ENCODE peak calls at places on chromosomes 11 and 22, in six cellular contexts. E is nephron progenitor cell; Z is fibroblast of lung; K is Peyer's patch; O is A549; H is CD8-positive, alpha-beta T cell. N is an unnamed sample.

GRCh38 chr11:62390237-62390636 is 28.6 kb upstream of the SCGB1A1 start:
- DNase-seq in E (no peak), O (no peak), H (no peak), Z (no peak), K (no peak), N (no peak)

GRCh38 chr11:4808476-4808875 is 4.3 kb upstream of the OR52R1 start:
- DNase-seq in O (no peak), Z (no peak), H (no peak), K (no peak), E (no peak), N (no peak)

GRCh38 chr11:27507561-27508322 is 1.2 kb upstream of the LIN7C start:
- DNase-seq in Z (no peak), E (no peak), H (no peak), O (no peak), K (no peak), N (no peak)

GRCh38 chr11:2451916-2452694 is 7.3 kb downstream of the KCNQ1 start:
- DNase-seq in E (no peak), O (no peak), Z (no peak), K (peak; percentile 36), H (no peak), N (no peak)

GRCh38 chr11:13955971-13956421 is 6.5 kb upstream of the SPON1 start:
- DNase-seq in H (peak; percentile 39), K (peak; percentile 86), O (no peak), Z (peak; percentile 48), E (peak; percentile 60), N (no peak)

GRCh38 chr11:29093416-29093815 is 923.4 kb downstream of the KCNA4 start:
- DNase-seq in O (peak; percentile 33), K (no peak), Z (peak; percentile 82), E (no peak), H (no peak), N (no peak)

GRCh38 chr22:28542980-28543621 is 136.5 kb downstream of the TTC28 start:
- DNase-seq in O (no peak), Z (no peak), K (no peak), E (no peak), H (no peak), N (no peak)

GRCh38 chr11:64568041-64568571 is 22.9 kb upstream of the SLC22A12 start:
- DNase-seq in E (no peak), O (no peak), Z (no peak), H (no peak), K (no peak), N (no peak)

GRCh38 chr11:93497575-93497974 is 45.6 kb downstream of the SMCO4 start:
- DNase-seq in H (no peak), O (no peak), Z (no peak), E (no peak), K (no peak), N (no peak)

GRCh38 chr11:6635082-6635932 is 16.1 kb upstream of the TPP1 start:
- DNase-seq in H (no peak), Z (no peak), K (peak; percentile 81), E (peak; percentile 58), O (no peak), N (peak; percentile 64)

GRCh38 chr11:86537541-86538222 is 134.7 kb downstream of the ME3 start:
- DNase-seq in O (no peak), K (no peak), Z (no peak), H (no peak), E (peak; percentile 29), N (no peak)
- TF ChIP-seq CTCF in O (no peak), K (no peak), Z (no peak), H (no peak), E (peak; percentile 8), N (no peak)

DNA sequence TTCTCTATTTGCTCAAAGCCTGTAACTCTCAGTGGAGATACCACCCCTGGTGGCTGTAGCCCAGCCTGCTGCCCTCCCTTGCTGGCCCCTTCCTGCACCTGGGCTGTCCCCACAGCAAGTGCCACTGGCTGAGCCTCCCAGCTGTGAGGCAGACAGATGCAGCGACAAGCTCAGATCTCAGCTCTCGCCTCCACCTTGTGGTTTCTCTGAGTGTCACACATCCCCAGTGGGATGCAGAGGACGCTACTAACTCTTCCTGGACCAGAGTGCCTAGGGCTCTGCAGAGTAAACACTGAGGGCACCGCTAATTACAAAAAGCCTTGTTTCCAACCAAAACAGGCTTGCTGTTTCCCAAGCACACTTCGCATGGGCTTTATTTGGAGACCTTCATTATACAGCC is 8.9 kb downstream of the YPEL1 start:
- DNase-seq in O (peak; percentile 20), E (peak; percentile 37), H (no peak), K (no peak), Z (no peak), N (no peak)
- TF ChIP-seq CTCF in O (peak; percentile 8), E (peak; percentile 42), H (peak; percentile 46), K (peak; percentile 14), Z (no peak), N (no peak)

DNA sequence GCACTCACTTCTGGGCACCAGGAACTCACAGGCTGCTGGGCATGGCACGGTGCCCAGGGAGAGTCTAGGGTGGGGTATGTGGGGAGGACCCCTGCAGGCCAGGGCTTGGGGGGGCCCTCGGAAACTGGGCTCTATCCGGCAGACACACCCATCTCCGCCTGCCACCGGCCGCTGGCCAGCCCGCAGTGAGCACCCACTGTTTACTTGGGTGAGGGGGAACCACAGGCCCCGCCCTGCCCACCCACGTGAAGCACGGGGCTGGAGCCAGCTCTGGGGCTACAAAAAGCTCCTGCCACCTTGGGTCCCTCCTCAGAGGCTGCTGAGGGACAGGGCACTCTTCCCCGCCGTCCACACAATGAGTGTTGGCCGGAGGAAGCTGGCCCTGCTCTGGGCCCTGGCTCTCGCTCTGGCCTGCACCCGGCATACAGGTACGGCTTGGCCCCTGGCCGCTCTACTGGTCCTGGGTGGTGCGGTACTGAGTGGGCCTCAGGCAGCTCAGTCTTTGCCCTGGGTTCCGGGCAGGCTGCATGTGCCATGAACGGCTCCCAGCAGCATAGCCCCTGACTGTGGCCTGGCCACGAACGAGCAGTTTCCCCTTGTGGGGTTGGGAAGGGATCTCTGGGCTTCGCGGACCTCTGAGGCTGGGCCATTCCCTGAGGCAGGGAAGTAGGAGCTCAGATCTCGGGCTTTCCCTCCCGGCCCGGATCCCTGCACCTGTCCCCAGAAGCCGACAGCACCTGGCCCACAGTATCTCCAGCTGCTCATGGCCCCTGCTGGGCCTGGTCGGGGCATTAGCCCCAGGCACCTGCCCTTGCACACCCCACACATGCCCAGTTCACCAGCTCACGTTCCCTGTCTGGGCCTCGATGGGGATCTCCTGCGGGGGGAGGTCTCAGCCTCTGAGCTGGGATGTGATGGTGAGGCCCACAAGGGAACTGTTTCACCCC is at the start of gene MUC5AC:
- DNase-seq in E (no peak), K (peak; percentile 29), O (no peak), Z (no peak), H (no peak), N (peak; percentile 40)
- TF ChIP-seq CTCF in E (no peak), K (no peak), O (no peak), Z (no peak), H (no peak), N (no peak)

GRCh38 chr22:22770280-22770871 is 117.2 kb upstream of the IGLL5 start:
- DNase-seq in H (no peak), E (peak; percentile 81), O (peak; percentile 33), Z (peak; percentile 4), K (peak; percentile 82), N (no peak)
- TF ChIP-seq CTCF in H (peak; percentile 74), E (peak; percentile 79), O (peak; percentile 57), Z (peak; percentile 42), K (peak; percentile 80), N (peak; percentile 83)

GRCh38 chr11:17564687-17565042 is 17.6 kb downstream of the OTOG start:
- DNase-seq in H (no peak), E (no peak), K (no peak), Z (no peak), O (no peak), N (no peak)
- TF ChIP-seq CTCF in H (no peak), E (peak; percentile 24), K (peak; percentile 11), Z (no peak), O (peak; percentile 21), N (no peak)

DNA sequence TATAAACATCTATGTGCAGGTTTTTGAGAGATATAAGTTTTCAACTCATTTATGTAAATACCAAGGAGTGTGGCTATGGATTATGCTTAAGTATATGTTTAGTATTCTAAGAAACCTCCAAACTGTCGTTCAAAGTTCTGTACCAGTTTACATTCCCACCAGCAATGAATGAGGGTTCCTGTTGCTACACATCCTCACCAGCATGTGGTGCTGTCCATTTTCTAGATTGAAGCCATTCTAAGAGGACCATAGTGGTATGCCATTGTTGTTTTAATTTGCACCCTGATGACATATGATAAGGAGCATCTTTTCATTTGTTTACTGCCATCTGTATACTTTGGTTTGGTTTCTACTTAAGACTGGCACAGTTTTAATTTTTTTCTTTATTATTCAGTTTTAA is 2097.9 kb downstream of the LRRC4C start:
- DNase-seq in E (no peak), K (no peak), H (no peak), O (no peak), Z (no peak), N (no peak)
- TF ChIP-seq CTCF in E (no peak), K (no peak), H (no peak), O (no peak), Z (no peak), N (no peak)

DNA sequence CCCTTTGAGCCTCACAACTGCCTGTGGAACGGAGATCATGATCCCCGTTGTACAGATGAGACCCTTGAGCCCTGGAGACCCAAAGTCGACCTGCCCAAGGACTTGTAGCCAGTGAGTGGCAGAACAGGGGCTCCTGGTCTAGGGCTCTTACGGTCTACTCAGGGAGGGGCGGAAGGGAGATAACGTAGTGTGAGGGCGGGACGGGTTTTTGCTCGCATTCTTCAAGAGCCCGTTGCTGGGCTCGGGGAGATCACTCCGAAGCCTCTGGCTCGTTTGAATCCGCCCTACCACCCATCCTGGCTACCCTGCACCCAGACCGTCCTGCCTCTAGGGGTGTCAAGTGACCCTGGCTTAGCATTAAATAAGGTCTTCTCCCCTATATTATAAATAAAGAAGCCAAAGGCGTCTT is 637 bp downstream of the CRY2 start:
- DNase-seq in E (peak; percentile 44), O (peak; percentile 56), Z (peak; percentile 75), K (peak; percentile 70), H (peak; percentile 15), N (no peak)
- TF ChIP-seq CTCF in E (no peak), O (no peak), Z (no peak), K (peak; percentile 34), H (no peak), N (no peak)

N was measured in CD14-positive monocyte.